ENCODE peak calls at places on chromosome 15, in six cellular contexts. One of them, this sample, is unnamed.
A peak's percentile ranks its signal among the peaks of the same experiment; 100 is the strongest.

GRCh38 chr15:40957581-40958051 is 4.3 kb downstream of the CHAC1 start:
- DNase-seq in fibroblast of mammary gland: no peak
- DNase-seq in brain microvascular endothelial cell: no peak
- DNase-seq in Karpas-422: no peak
- DNase-seq in psoas muscle: peak; percentile 94
- DNase-seq in right cardiac atrium: peak; percentile 69
- DNase-seq in this sample: peak; percentile 55

GRCh38 chr15:43213466-43213865 is 7.4 kb downstream of the EPB42 start:
- DNase-seq in brain microvascular endothelial cell: no peak
- DNase-seq in fibroblast of mammary gland: no peak
- DNase-seq in psoas muscle: no peak
- DNase-seq in Karpas-422: no peak
- DNase-seq in right cardiac atrium: no peak
- DNase-seq in this sample: no peak

GRCh38 chr15:57697588-57697987 is 8.9 kb upstream of the POLR2M start:
- DNase-seq in right cardiac atrium: no peak
- DNase-seq in brain microvascular endothelial cell: peak; percentile 36
- DNase-seq in fibroblast of mammary gland: no peak
- DNase-seq in psoas muscle: no peak
- DNase-seq in Karpas-422: no peak
- DNase-seq in this sample: peak; percentile 66

GRCh38 chr15:57861039-57861638 is 154.6 kb downstream of the POLR2M start:
- DNase-seq in fibroblast of mammary gland: peak; percentile 82
- DNase-seq in brain microvascular endothelial cell: peak; percentile 44
- DNase-seq in psoas muscle: no peak
- DNase-seq in right cardiac atrium: no peak
- DNase-seq in Karpas-422: peak; percentile 83
- DNase-seq in this sample: no peak

GRCh38 chr15:78168591-78168990 is 19.4 kb downstream of the IDH3A start:
- DNase-seq in fibroblast of mammary gland: no peak
- DNase-seq in right cardiac atrium: no peak
- DNase-seq in psoas muscle: no peak
- DNase-seq in brain microvascular endothelial cell: no peak
- DNase-seq in Karpas-422: no peak
- DNase-seq in this sample: no peak

GRCh38 chr15:40160689-40161688 is at the start of gene BUB1B:
- DNase-seq in Karpas-422: peak; percentile 98
- DNase-seq in psoas muscle: peak; percentile 94
- DNase-seq in brain microvascular endothelial cell: peak; percentile 94
- DNase-seq in right cardiac atrium: peak; percentile 96
- DNase-seq in fibroblast of mammary gland: peak; percentile 90
- DNase-seq in this sample: peak; percentile 95

GRCh38 chr15:73873889-73874511 is 636 bp downstream of the TBC1D21 start:
- DNase-seq in right cardiac atrium: no peak
- DNase-seq in brain microvascular endothelial cell: peak; percentile 59
- DNase-seq in psoas muscle: no peak
- DNase-seq in Karpas-422: peak; percentile 79
- DNase-seq in fibroblast of mammary gland: peak; percentile 74
- DNase-seq in this sample: no peak

GRCh38 chr15:35243758-35244157 is 158.7 kb upstream of the NANOGP8 start:
- DNase-seq in fibroblast of mammary gland: peak; percentile 2
- DNase-seq in psoas muscle: no peak
- DNase-seq in Karpas-422: no peak
- DNase-seq in right cardiac atrium: no peak
- DNase-seq in brain microvascular endothelial cell: no peak
- DNase-seq in this sample: no peak

GRCh38 chr15:97126556-97127233 is 796.2 kb downstream of the NR2F2 start:
- DNase-seq in psoas muscle: no peak
- DNase-seq in fibroblast of mammary gland: no peak
- DNase-seq in brain microvascular endothelial cell: no peak
- DNase-seq in right cardiac atrium: no peak
- DNase-seq in Karpas-422: no peak
- DNase-seq in this sample: no peak

GRCh38 chr15:33443699-33444098 is 132.9 kb downstream of the RYR3 start:
- DNase-seq in psoas muscle: no peak
- DNase-seq in right cardiac atrium: no peak
- DNase-seq in brain microvascular endothelial cell: no peak
- DNase-seq in fibroblast of mammary gland: no peak
- DNase-seq in Karpas-422: no peak
- DNase-seq in this sample: no peak

GRCh38 chr15:39720721-39721611 is 61.7 kb downstream of the FSIP1 start:
- DNase-seq in brain microvascular endothelial cell: peak; percentile 4
- DNase-seq in right cardiac atrium: no peak
- DNase-seq in Karpas-422: no peak
- DNase-seq in psoas muscle: no peak
- DNase-seq in fibroblast of mammary gland: peak; percentile 79
- DNase-seq in this sample: no peak

GRCh38 chr15:38208779-38209178 is 43.9 kb upstream of the SPRED1 start:
- DNase-seq in Karpas-422: peak; percentile 4
- DNase-seq in psoas muscle: no peak
- DNase-seq in fibroblast of mammary gland: no peak
- DNase-seq in right cardiac atrium: no peak
- DNase-seq in brain microvascular endothelial cell: no peak
- DNase-seq in this sample: no peak

GRCh38 chr15:29126821-29127461 is 142.7 kb downstream of the NSMCE3 start:
- DNase-seq in Karpas-422: peak; percentile 44
- DNase-seq in fibroblast of mammary gland: no peak
- DNase-seq in right cardiac atrium: no peak
- DNase-seq in brain microvascular endothelial cell: no peak
- DNase-seq in psoas muscle: peak; percentile 29
- DNase-seq in this sample: peak; percentile 57

GRCh38 chr15:60223161-60223560 is 174.6 kb downstream of the ANXA2 start:
- DNase-seq in psoas muscle: no peak
- DNase-seq in right cardiac atrium: no peak
- DNase-seq in brain microvascular endothelial cell: no peak
- DNase-seq in Karpas-422: no peak
- DNase-seq in fibroblast of mammary gland: no peak
- DNase-seq in this sample: no peak

GRCh38 chr15:92669432-92669831 is 13.9 kb upstream of the FAM174B start:
- DNase-seq in right cardiac atrium: no peak
- DNase-seq in brain microvascular endothelial cell: no peak
- DNase-seq in Karpas-422: no peak
- DNase-seq in fibroblast of mammary gland: no peak
- DNase-seq in psoas muscle: no peak
- DNase-seq in this sample: no peak

GRCh38 chr15:49279481-49280186 is 109.6 kb downstream of the GALK2 start:
- DNase-seq in fibroblast of mammary gland: no peak
- DNase-seq in right cardiac atrium: no peak
- DNase-seq in Karpas-422: no peak
- DNase-seq in brain microvascular endothelial cell: no peak
- DNase-seq in psoas muscle: no peak
- DNase-seq in this sample: no peak

GRCh38 chr15:93049914-93050534 is 39.0 kb downstream of the RGMA start:
- DNase-seq in right cardiac atrium: no peak
- DNase-seq in psoas muscle: peak; percentile 34
- DNase-seq in Karpas-422: no peak
- DNase-seq in fibroblast of mammary gland: no peak
- DNase-seq in brain microvascular endothelial cell: no peak
- DNase-seq in this sample: peak; percentile 35

GRCh38 chr15:72155021-72155621 is 36.9 kb downstream of the SENP8 start:
- DNase-seq in brain microvascular endothelial cell: no peak
- DNase-seq in right cardiac atrium: peak; percentile 89
- DNase-seq in psoas muscle: peak; percentile 78
- DNase-seq in fibroblast of mammary gland: peak; percentile 8
- DNase-seq in Karpas-422: no peak
- DNase-seq in this sample: peak; percentile 97

GRCh38 chr15:100849021-100849831 is 30.4 kb upstream of the ALDH1A3 start:
- DNase-seq in psoas muscle: peak; percentile 74
- DNase-seq in right cardiac atrium: peak; percentile 77
- DNase-seq in Karpas-422: no peak
- DNase-seq in brain microvascular endothelial cell: peak; percentile 7
- DNase-seq in fibroblast of mammary gland: peak; percentile 63
- DNase-seq in this sample: peak; percentile 86

GRCh38 chr15:62896969-62897486 is 145.5 kb upstream of the TPM1 start:
- DNase-seq in psoas muscle: peak; percentile 95
- DNase-seq in right cardiac atrium: peak; percentile 95
- DNase-seq in brain microvascular endothelial cell: peak; percentile 100
- DNase-seq in Karpas-422: peak; percentile 28
- DNase-seq in fibroblast of mammary gland: peak; percentile 98
- DNase-seq in this sample: peak; percentile 96

GRCh38 chr15:84681822-84682221 is 23.8 kb upstream of the NMB start:
- DNase-seq in Karpas-422: no peak
- DNase-seq in brain microvascular endothelial cell: peak; percentile 94
- DNase-seq in fibroblast of mammary gland: peak; percentile 78
- DNase-seq in right cardiac atrium: no peak
- DNase-seq in psoas muscle: no peak
- DNase-seq in this sample: no peak

GRCh38 chr15:98216166-98216565 is 255.7 kb downstream of the ARRDC4 start:
- DNase-seq in brain microvascular endothelial cell: no peak
- DNase-seq in right cardiac atrium: no peak
- DNase-seq in psoas muscle: no peak
- DNase-seq in Karpas-422: no peak
- DNase-seq in fibroblast of mammary gland: no peak
- DNase-seq in this sample: no peak

GRCh38 chr15:92832992-92833438 is 67.1 kb upstream of the CHD2 start:
- DNase-seq in psoas muscle: no peak
- DNase-seq in Karpas-422: peak; percentile 58
- DNase-seq in right cardiac atrium: no peak
- DNase-seq in brain microvascular endothelial cell: no peak
- DNase-seq in fibroblast of mammary gland: no peak
- DNase-seq in this sample: no peak

GRCh38 chr15:78389356-78389755 is 48.7 kb upstream of the IREB2 start:
- DNase-seq in fibroblast of mammary gland: no peak
- DNase-seq in right cardiac atrium: no peak
- DNase-seq in psoas muscle: no peak
- DNase-seq in brain microvascular endothelial cell: no peak
- DNase-seq in Karpas-422: no peak
- DNase-seq in this sample: no peak

DNA sequence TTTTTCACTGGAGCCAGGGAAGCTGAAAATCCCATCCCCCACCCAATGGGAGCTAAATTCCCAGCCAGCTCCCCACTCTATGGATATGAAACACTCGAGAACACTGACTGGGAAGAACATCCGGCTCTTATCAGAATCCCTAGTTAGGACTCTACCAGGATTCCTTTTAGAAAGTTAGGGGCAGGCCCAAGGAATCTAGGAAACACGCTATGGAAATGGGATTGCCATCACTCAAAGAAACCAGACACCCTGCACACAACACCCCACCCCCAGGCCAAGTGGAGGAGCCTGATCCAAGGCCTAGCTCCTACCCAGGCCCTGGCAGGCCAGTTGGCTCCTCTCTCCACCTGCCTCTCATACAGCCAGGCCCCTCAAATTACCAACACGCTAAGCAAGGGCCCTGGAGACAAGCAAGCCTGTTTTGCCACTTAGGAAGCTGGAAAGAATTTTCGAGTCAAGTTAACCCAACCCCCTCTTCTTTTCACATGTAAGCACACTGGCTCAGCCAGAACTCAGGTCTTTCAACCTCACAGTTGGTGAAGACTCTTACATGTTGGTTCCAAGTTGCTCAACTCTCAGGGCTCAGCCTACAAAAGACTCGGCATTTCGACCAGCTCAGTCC is 75.5 kb downstream of the RBPMS2 start:
- DNase-seq in psoas muscle: peak; percentile 76
- DNase-seq in Karpas-422: no peak
- DNase-seq in brain microvascular endothelial cell: no peak
- DNase-seq in right cardiac atrium: peak; percentile 84
- DNase-seq in fibroblast of mammary gland: peak; percentile 31
- DNase-seq in this sample: no peak
- H3K4me3 ChIP-seq in psoas muscle: peak overlapping the region; percentile 85
- H3K4me3 ChIP-seq in Karpas-422: peak overlapping the region; percentile 26
- H3K4me3 ChIP-seq in brain microvascular endothelial cell: no peak overlapping the region
- H3K4me3 ChIP-seq in right cardiac atrium: peak overlapping the region; percentile 4
- H3K4me3 ChIP-seq in fibroblast of mammary gland: peak overlapping the region; percentile 9
- H3K4me3 ChIP-seq in this sample: no peak overlapping the region

GRCh38 chr15:74937226-74937601 is 659 bp downstream of the COX5A start:
- DNase-seq in psoas muscle: no peak
- DNase-seq in fibroblast of mammary gland: no peak
- DNase-seq in right cardiac atrium: no peak
- DNase-seq in Karpas-422: peak; percentile 77
- DNase-seq in brain microvascular endothelial cell: no peak
- DNase-seq in this sample: no peak

GRCh38 chr15:74937602-74938371 is at the start of gene COX5A:
- DNase-seq in Karpas-422: peak; percentile 97
- DNase-seq in right cardiac atrium: peak; percentile 98
- DNase-seq in fibroblast of mammary gland: peak; percentile 97
- DNase-seq in psoas muscle: peak; percentile 97
- DNase-seq in brain microvascular endothelial cell: peak; percentile 96
- DNase-seq in this sample: peak; percentile 98

GRCh38 chr15:74928771-74929198 is 9.1 kb downstream of the COX5A start:
- DNase-seq in brain microvascular endothelial cell: no peak
- DNase-seq in Karpas-422: no peak
- DNase-seq in right cardiac atrium: no peak
- DNase-seq in psoas muscle: no peak
- DNase-seq in fibroblast of mammary gland: no peak
- DNase-seq in this sample: no peak

DNA sequence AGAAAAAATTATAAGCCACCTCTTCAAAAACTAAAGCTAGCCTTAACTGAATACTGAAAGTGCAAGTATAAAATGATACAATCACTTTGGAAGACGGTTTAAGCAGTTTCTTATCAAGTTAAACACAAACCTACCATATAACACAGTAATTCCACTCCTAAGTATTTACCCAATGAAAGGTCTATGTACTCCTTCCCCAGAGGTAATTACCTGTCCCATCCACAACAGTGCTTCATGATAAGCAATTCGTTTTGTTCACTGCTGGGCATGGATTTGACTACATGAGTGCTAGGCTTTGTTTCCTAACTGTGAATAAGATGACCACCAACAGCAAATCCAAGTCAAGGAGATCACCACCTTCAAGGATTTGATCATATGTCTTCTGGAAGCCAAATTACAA is 4.3 kb downstream of the COX5A start:
- DNase-seq in right cardiac atrium: no peak
- DNase-seq in fibroblast of mammary gland: no peak
- DNase-seq in Karpas-422: no peak
- DNase-seq in psoas muscle: no peak
- DNase-seq in brain microvascular endothelial cell: no peak
- DNase-seq in this sample: no peak
- H3K4me3 ChIP-seq in right cardiac atrium: no peak overlapping the region
- H3K4me3 ChIP-seq in fibroblast of mammary gland: no peak overlapping the region
- H3K4me3 ChIP-seq in Karpas-422: no peak overlapping the region
- H3K4me3 ChIP-seq in psoas muscle: no peak overlapping the region
- H3K4me3 ChIP-seq in brain microvascular endothelial cell: no peak overlapping the region
- H3K4me3 ChIP-seq in this sample: no peak overlapping the region

GRCh38 chr15:80780416-80781221 is 1.4 kb downstream of the CEMIP start:
- DNase-seq in fibroblast of mammary gland: peak; percentile 51
- DNase-seq in psoas muscle: peak; percentile 58
- DNase-seq in Karpas-422: no peak
- DNase-seq in right cardiac atrium: peak; percentile 85
- DNase-seq in brain microvascular endothelial cell: peak; percentile 28
- DNase-seq in this sample: peak; percentile 84
- H3K4me3 ChIP-seq in fibroblast of mammary gland: peak overlapping the region; percentile 47
- H3K4me3 ChIP-seq in psoas muscle: peak overlapping the region; percentile 70
- H3K4me3 ChIP-seq in Karpas-422: no peak overlapping the region
- H3K4me3 ChIP-seq in right cardiac atrium: no peak overlapping the region
- H3K4me3 ChIP-seq in brain microvascular endothelial cell: peak overlapping the region; percentile 59
- H3K4me3 ChIP-seq in this sample: no peak overlapping the region

DNA sequence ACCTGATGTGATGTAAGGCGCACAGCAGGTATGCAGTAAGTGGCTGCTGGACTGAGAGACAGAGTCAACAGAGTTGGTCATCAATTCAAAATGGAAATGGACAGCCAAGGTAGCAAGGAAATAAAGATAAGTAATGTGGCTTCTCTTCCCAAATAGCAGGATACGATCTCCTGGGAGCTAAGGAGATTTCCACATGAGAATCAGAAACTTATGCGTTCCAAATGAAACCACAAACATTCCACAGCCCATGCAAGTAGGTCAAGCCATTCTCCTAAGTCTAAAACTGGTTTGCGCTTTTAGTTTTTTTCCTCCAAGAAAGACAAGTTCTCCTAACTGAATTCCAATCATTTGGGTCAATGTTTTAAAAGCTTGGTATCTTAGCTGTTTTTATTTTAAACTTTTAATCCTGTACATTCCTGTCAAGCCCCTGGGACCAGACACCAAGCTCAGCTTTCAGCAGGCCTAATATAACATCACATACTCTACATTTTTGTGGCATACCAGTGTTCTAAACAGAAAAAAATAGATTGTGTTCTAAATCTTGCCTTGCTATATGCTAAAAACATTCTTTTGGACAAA is 73.7 kb upstream of the TSPAN3 start:
- DNase-seq in psoas muscle: no peak
- DNase-seq in Karpas-422: peak; percentile 26
- DNase-seq in right cardiac atrium: no peak
- DNase-seq in fibroblast of mammary gland: peak; percentile 94
- DNase-seq in brain microvascular endothelial cell: peak; percentile 89
- DNase-seq in this sample: no peak
- H3K4me3 ChIP-seq in psoas muscle: no peak overlapping the region
- H3K4me3 ChIP-seq in Karpas-422: no peak overlapping the region
- H3K4me3 ChIP-seq in right cardiac atrium: no peak overlapping the region
- H3K4me3 ChIP-seq in fibroblast of mammary gland: no peak overlapping the region
- H3K4me3 ChIP-seq in brain microvascular endothelial cell: no peak overlapping the region
- H3K4me3 ChIP-seq in this sample: no peak overlapping the region